ENCODE peak calls at places on chromosomes 3 and 15, in ten cellular contexts. O, G, T, J, U, M, Y, Z, R and D are unnamed samples.
A peak's percentile ranks its signal among the peaks of the same experiment; 100 is the strongest.

GRCh38 chr15:41546846-41547786 is 3.1 kb upstream of the RPAP1 start:
- DNase-seq in O (no peak), G (no peak), M (peak; percentile 65), Z (no peak), T (no peak), Y (no peak), R (no peak), J (no peak), U (no peak), D (no peak)

GRCh38 chr3:29307229-29307796 is 26.4 kb downstream of the RBMS3 start:
- DNase-seq in Z (no peak), T (no peak), M (peak; percentile 36), Y (no peak), G (no peak), U (no peak), O (no peak), J (no peak), R (no peak), D (no peak)

GRCh38 chr15:31803388-31803884 is 226.9 kb upstream of the CHRNA7 start:
- DNase-seq in U (no peak), M (no peak), T (no peak), J (no peak), Y (no peak), O (no peak), G (no peak), Z (no peak), R (no peak), D (no peak)

GRCh38 chr3:82055792-82056191 is 294.3 kb upstream of the GBE1 start:
- DNase-seq in U (no peak), M (peak; percentile 4), R (no peak), G (no peak), Y (no peak), T (no peak), Z (no peak), O (no peak), J (no peak), D (no peak)

GRCh38 chr3:154981201-154981600 is 98.9 kb upstream of the MME start:
- DNase-seq in O (no peak), M (no peak), T (no peak), Z (no peak), R (no peak), Y (no peak), U (no peak), J (no peak), G (no peak), D (no peak)

GRCh38 chr3:4866841-4867240 is 112.4 kb upstream of the BHLHE40 start:
- DNase-seq in T (no peak), M (no peak), G (no peak), J (no peak), O (no peak), Z (no peak), Y (peak; percentile 51), R (peak; percentile 26), U (no peak), D (no peak)

GRCh38 chr15:59274126-59274970 is 67.7 kb downstream of the LDHAL6B start:
- DNase-seq in J (no peak), T (no peak), U (no peak), Y (no peak), G (no peak), O (no peak), Z (no peak), R (no peak), M (peak; percentile 59), D (no peak)

GRCh38 chr3:48397767-48398681 is 26.0 kb downstream of the FBXW12 start:
- DNase-seq in Y (no peak), T (no peak), G (no peak), U (no peak), R (peak; percentile 14), O (no peak), M (no peak), J (no peak), Z (no peak), D (peak; percentile 4)

GRCh38 chr3:54262943-54263342 is 140.6 kb downstream of the CACNA2D3 start:
- DNase-seq in U (no peak), M (no peak), Y (no peak), G (no peak), T (no peak), R (no peak), O (no peak), J (no peak), Z (no peak), D (no peak)

GRCh38 chr15:70632981-70633380 is 130.4 kb downstream of the UACA start:
- DNase-seq in R (no peak), G (no peak), Z (peak; percentile 68), O (no peak), M (no peak), U (no peak), T (no peak), J (no peak), Y (no peak), D (no peak)

GRCh38 chr3:188533172-188533571 is 379.2 kb downstream of the LPP start:
- DNase-seq in G (no peak), T (no peak), O (no peak), M (no peak), Z (no peak), J (no peak), R (no peak), U (no peak), Y (no peak), D (no peak)

DNA sequence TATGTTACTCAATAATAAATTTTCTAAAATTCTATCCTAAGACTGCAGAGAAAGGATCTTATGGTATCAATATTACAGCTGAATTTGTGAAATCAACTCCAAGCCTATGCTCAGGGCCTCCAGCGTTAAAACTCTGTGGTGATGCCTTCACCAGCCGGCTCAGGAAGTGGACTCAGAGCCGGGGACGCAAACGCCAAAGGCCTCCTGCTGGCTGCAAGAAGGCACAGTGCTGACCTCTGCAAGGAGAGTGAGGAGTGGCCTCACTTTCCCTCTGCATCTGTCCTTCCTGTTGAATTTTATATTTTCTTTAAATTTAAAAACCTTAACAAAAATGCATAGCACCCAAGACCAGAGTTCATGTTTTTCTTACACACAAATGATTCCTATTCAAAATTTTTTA is 48.5 kb downstream of the HERC2 start:
- DNase-seq in J (no peak), G (no peak), U (no peak), Y (peak; percentile 9), Z (peak; percentile 56), O (no peak), T (no peak), M (peak; percentile 42), R (no peak), D (no peak)
- TF ChIP-seq CTCF in J (no peak), G (no peak), U (no peak), Y (no peak), Z (no peak), O (no peak), T (no peak), M (peak; percentile 75), R (no peak), D (no peak)

GRCh38 chr3:15728766-15729165 is 69.0 kb downstream of the ANKRD28 start:
- DNase-seq in J (no peak), T (no peak), M (no peak), R (no peak), Y (no peak), Z (no peak), U (no peak), G (no peak), O (no peak), D (no peak)

GRCh38 chr3:15726043-15726442 is 71.7 kb downstream of the ANKRD28 start:
- DNase-seq in R (no peak), G (no peak), O (no peak), U (peak; percentile 60), Z (peak; percentile 18), J (no peak), Y (no peak), M (peak; percentile 15), T (no peak), D (no peak)

GRCh38 chr3:15726881-15727280 is 70.9 kb downstream of the ANKRD28 start:
- DNase-seq in O (no peak), Y (no peak), M (no peak), J (no peak), R (no peak), U (no peak), Z (no peak), T (no peak), G (no peak), D (no peak)

GRCh38 chr3:15731024-15731423 is 66.8 kb downstream of the ANKRD28 start:
- DNase-seq in J (no peak), U (no peak), M (no peak), Y (no peak), Z (no peak), T (no peak), R (no peak), G (no peak), O (no peak), D (no peak)
- H3K36me3 ChIP-seq in J (no peaks in the 10 kb centered on the region), U (peaks cover 30% of the 10 kb centered on the region), M (peaks cover 32% of the 10 kb centered on the region), Y (no peaks in the 10 kb centered on the region), Z (peaks cover 7% of the 10 kb centered on the region), T (peaks cover 3% of the 10 kb centered on the region), R (no peaks in the 10 kb centered on the region), G (peaks cover 38% of the 10 kb centered on the region), O (peaks cover 18% of the 10 kb centered on the region), D (peaks cover 9% of the 10 kb centered on the region)

GRCh38 chr3:149442845-149443544 is 31.5 kb upstream of the TM4SF4 start:
- DNase-seq in U (peak; percentile 35), J (no peak), Z (no peak), G (no peak), O (peak; percentile 8), R (no peak), M (peak; percentile 85), Y (no peak), T (no peak), D (no peak)
- H3K4me3 ChIP-seq in U (no peak overlapping the region), J (no peak overlapping the region), Z (no peak overlapping the region), G (no peak overlapping the region), O (no peak overlapping the region), R (no peak overlapping the region), M (no peak overlapping the region), Y (no peak overlapping the region), T (no peak overlapping the region), D (no peak overlapping the region)

GRCh38 chr15:80474751-80475295 is 70.6 kb downstream of the ARNT2 start:
- DNase-seq in O (no peak), T (no peak), Z (no peak), Y (no peak), G (no peak), M (no peak), R (no peak), U (no peak), J (no peak), D (no peak)

GRCh38 chr15:80474224-80474619 is 70.0 kb downstream of the ARNT2 start:
- DNase-seq in M (no peak), G (no peak), T (no peak), J (no peak), Z (no peak), Y (no peak), R (no peak), U (no peak), O (no peak), D (no peak)

GRCh38 chr15:80473574-80474223 is 69.5 kb downstream of the ARNT2 start:
- DNase-seq in R (no peak), Z (peak; percentile 45), G (no peak), T (no peak), O (no peak), J (no peak), M (no peak), U (no peak), Y (no peak), D (no peak)

GRCh38 chr15:80476036-80476435 is 71.9 kb downstream of the ARNT2 start:
- DNase-seq in J (no peak), G (no peak), T (no peak), O (no peak), Z (no peak), R (no peak), Y (no peak), U (no peak), M (peak; percentile 63), D (no peak)

DNA sequence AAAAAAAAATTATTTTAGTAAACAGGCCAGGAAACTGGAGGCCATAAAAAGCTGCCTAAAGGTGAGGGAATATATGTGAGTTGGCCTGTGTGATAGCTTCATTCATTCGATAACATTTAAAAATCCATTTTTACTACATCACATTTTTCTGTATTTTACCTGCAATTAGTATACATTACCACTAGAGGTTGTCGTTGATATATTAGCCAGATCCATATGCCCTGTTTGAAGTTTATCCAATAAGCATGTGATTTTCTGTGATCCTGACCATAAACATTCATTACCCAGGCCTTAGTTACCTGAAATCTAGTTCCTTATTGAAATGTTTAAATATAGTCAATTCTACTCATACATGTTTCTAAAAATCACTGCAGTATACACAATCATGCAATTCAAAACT is 71.4 kb downstream of the ARNT2 start:
- DNase-seq in G (no peak), Y (no peak), T (no peak), R (no peak), Z (no peak), M (no peak), J (no peak), U (no peak), O (no peak), D (no peak)
- TF ChIP-seq CTCF in G (no peak), Y (no peak), T (no peak), R (no peak), Z (no peak), M (peak; percentile 22), J (no peak), U (no peak), O (peak; percentile 39), D (no peak)